ENCODE peak calls at places on chromosome 21, in five cellular contexts. P, D, F, T and L are unnamed samples.

GRCh38 chr21:44549525-44550211 is 1.6 kb downstream of the KRTAP10-2 start:
- DNase-seq in F (peak; percentile 75), D (no peak), T (no peak), P (no peak), L (no peak)

GRCh38 chr21:25080706-25081495 is 526.4 kb downstream of the MRPL39 start:
- DNase-seq in P (no peak), D (no peak), T (no peak), F (no peak), L (no peak)

GRCh38 chr21:15560383-15561056 is 169.3 kb upstream of the USP25 start:
- DNase-seq in F (no peak), P (no peak), T (no peak), D (no peak), L (no peak)

GRCh38 chr21:31553926-31554325 is 105.6 kb upstream of the SOD1 start:
- DNase-seq in P (no peak), T (no peak), D (no peak), F (no peak), L (no peak)

GRCh38 chr21:34844033-34844923 is 175.5 kb downstream of the CLIC6 start:
- DNase-seq in F (peak; percentile 31), P (no peak), T (peak; percentile 31), D (no peak), L (no peak)

GRCh38 chr21:25639922-25640670 is 1.0 kb downstream of the JAM2 start:
- DNase-seq in D (peak; percentile 16), T (no peak), F (peak; percentile 78), P (peak; percentile 62), L (no peak)

GRCh38 chr21:20639026-20639425 is 359.2 kb upstream of the NCAM2 start:
- DNase-seq in T (no peak), F (no peak), D (no peak), P (no peak), L (no peak)

GRCh38 chr21:34640858-34641257 is 25.9 kb upstream of the RCAN1 start:
- DNase-seq in D (no peak), P (no peak), F (no peak), T (no peak), L (no peak)

GRCh38 chr21:38363684-38364083 is 106.9 kb downstream of the KCNJ15 start:
- DNase-seq in F (no peak), P (no peak), T (no peak), D (no peak), L (no peak)

GRCh38 chr21:44934797-44935532 is 4.9 kb upstream of the SLX9 start:
- DNase-seq in D (no peak), P (no peak), T (no peak), F (no peak), L (peak; percentile 68)

GRCh38 chr21:34762761-34763160 is 94.0 kb downstream of the CLIC6 start:
- DNase-seq in D (no peak), F (no peak), T (no peak), P (no peak), L (no peak)

GRCh38 chr21:31318971-31319370 is 25.1 kb downstream of the TIAM1 start:
- DNase-seq in P (no peak), T (no peak), F (no peak), D (no peak), L (no peak)

GRCh38 chr21:36471254-36471723 is 8.6 kb downstream of the CLDN14 start:
- DNase-seq in F (no peak), D (no peak), P (no peak), T (no peak), L (no peak)